ENCODE peak calls at places on chromosomes 6 and 20, in ten cellular contexts. X is stimulated activated CD4-positive, alpha-beta T cell treated with anti-CD3 and anti-CD28 coated beads, Interleukin-2, amount 100 ng/mL, for 4 hours; I is T-helper 22 cell; P is T-helper 1 cell; J is lung microvascular endothelial cell; F is NCI-H1417 treated with DMSO at 0.1 percent for 48 hours; N is germinal center; K is SW480; C is foreskin fibroblast; Z is hypothalamus. Y is an unnamed sample.

GRCh38 chr6:108436771-108437170 is 123.9 kb upstream of the FOXO3 start:
- DNase-seq in X (no peak), I (no peak), P (no peak), J (no peak), F (no peak), N (no peak), K (no peak), C (no peak), Z (no peak), Y (no peak)

GRCh38 chr6:4491501-4492260 is 284.5 kb upstream of the CDYL start:
- DNase-seq in X (no peak), I (no peak), P (no peak), J (peak; percentile 97), F (no peak), N (no peak), K (no peak), C (no peak), Z (no peak), Y (no peak)

GRCh38 chr6:159608961-159609673 is 83.9 kb downstream of the SOD2 start:
- DNase-seq in X (no peak), I (no peak), P (no peak), J (peak; percentile 46), F (no peak), N (peak; percentile 66), K (peak; percentile 13), C (peak; percentile 24), Z (no peak), Y (no peak)

GRCh38 chr20:52814371-52814770 is 157.8 kb upstream of the TSHZ2 start:
- DNase-seq in X (no peak), I (no peak), P (no peak), J (no peak), F (no peak), N (no peak), K (no peak), C (no peak), Z (no peak), Y (no peak)

GRCh38 chr6:100266512-100266911 is 198.2 kb downstream of the SIM1 start:
- DNase-seq in X (no peak), I (no peak), P (no peak), J (no peak), F (no peak), N (no peak), K (no peak), C (no peak), Z (no peak), Y (no peak)

GRCh38 chr6:109318328-109318876 is 63.9 kb downstream of the CD164 start:
- DNase-seq in X (no peak), I (no peak), P (no peak), J (no peak), F (no peak), N (no peak), K (peak; percentile 75), C (no peak), Z (peak; percentile 81), Y (no peak)

GRCh38 chr6:147758305-147758704 is 249.8 kb downstream of the SAMD5 start:
- DNase-seq in X (no peak), I (no peak), P (no peak), J (no peak), F (no peak), N (no peak), K (no peak), C (no peak), Z (no peak), Y (no peak)

GRCh38 chr6:161056451-161056850 is 64.9 kb downstream of the MAP3K4 start:
- DNase-seq in X (no peak), I (no peak), P (no peak), J (no peak), F (no peak), N (no peak), K (no peak), C (no peak), Z (no peak), Y (no peak)

GRCh38 chr20:12047838-12048432 is 130.2 kb downstream of the BTBD3 start:
- DNase-seq in X (no peak), I (no peak), P (no peak), J (peak; percentile 48), F (no peak), N (no peak), K (no peak), C (peak; percentile 43), Z (no peak), Y (no peak)

GRCh38 chr20:32877507-32877906 is 18.8 kb downstream of the EFCAB8 start:
- DNase-seq in X (no peak), I (no peak), P (no peak), J (no peak), F (no peak), N (no peak), K (no peak), C (peak; percentile 49), Z (no peak), Y (no peak)

GRCh38 chr20:1711826-1712601 is 54.4 kb upstream of the SIRPG start:
- DNase-seq in X (no peak), I (no peak), P (no peak), J (no peak), F (no peak), N (no peak), K (no peak), C (no peak), Z (no peak), Y (no peak)

GRCh38 chr6:108581932-108582500 is 21.3 kb downstream of the FOXO3 start:
- DNase-seq in X (no peak), I (no peak), P (no peak), J (no peak), F (no peak), N (no peak), K (no peak), C (no peak), Z (no peak), Y (no peak)

GRCh38 chr20:2688041-2688591 is 4.5 kb upstream of the EBF4 start:
- DNase-seq in X (peak; percentile 61), I (peak; percentile 40), P (peak; percentile 51), J (peak; percentile 64), F (no peak), N (peak; percentile 36), K (no peak), C (peak; percentile 29), Z (peak; percentile 37), Y (no peak)

GRCh38 chr20:47574616-47575401 is 73.1 kb downstream of the NCOA3 start:
- DNase-seq in X (no peak), I (no peak), P (no peak), J (peak; percentile 81), F (no peak), N (peak; percentile 45), K (peak; percentile 62), C (peak; percentile 38), Z (no peak), Y (no peak)

GRCh38 chr6:12245763-12246720 is 44.1 kb upstream of the EDN1 start:
- DNase-seq in X (no peak), I (no peak), P (no peak), J (peak; percentile 20), F (no peak), N (no peak), K (no peak), C (no peak), Z (no peak), Y (no peak)

GRCh38 chr6:149457316-149457884 is 27.4 kb downstream of the ZC3H12D start:
- DNase-seq in X (no peak), I (no peak), P (no peak), J (no peak), F (no peak), N (no peak), K (no peak), C (no peak), Z (no peak), Y (no peak)

GRCh38 chr20:52748235-52748950 is 223.8 kb upstream of the TSHZ2 start:
- DNase-seq in X (no peak), I (no peak), P (no peak), J (no peak), F (no peak), N (no peak), K (no peak), C (no peak), Z (no peak), Y (no peak)

GRCh38 chr20:14673164-14673563 is 335.8 kb upstream of the FLRT3 start:
- DNase-seq in X (no peak), I (no peak), P (no peak), J (no peak), F (no peak), N (no peak), K (no peak), C (no peak), Z (no peak), Y (no peak)

GRCh38 chr6:87115402-87116135 is 20.7 kb upstream of the CGA start:
- DNase-seq in X (no peak), I (no peak), P (no peak), J (no peak), F (no peak), N (peak; percentile 30), K (no peak), C (no peak), Z (no peak), Y (no peak)

GRCh38 chr6:149648148-149649145 is at the start of gene KATNA1:
- DNase-seq in X (peak; percentile 78), I (peak; percentile 76), P (peak; percentile 75), J (peak; percentile 77), F (peak; percentile 71), N (peak; percentile 97), K (peak; percentile 93), C (peak; percentile 73), Z (peak; percentile 84), Y (peak; percentile 95)

GRCh38 chr6:158634695-158635426 is 9.7 kb downstream of the DYNLT1 start:
- DNase-seq in X (no peak), I (no peak), P (no peak), J (no peak), F (no peak), N (no peak), K (no peak), C (no peak), Z (no peak), Y (no peak)

GRCh38 chr6:39189915-39190544 is 39.2 kb downstream of the KCNK5 start:
- DNase-seq in X (no peak), I (no peak), P (no peak), J (peak; percentile 7), F (no peak), N (peak; percentile 34), K (no peak), C (no peak), Z (peak; percentile 44), Y (no peak)

GRCh38 chr20:30488941-30489601 is 768.4 kb upstream of the DEFB115 start:
- DNase-seq in X (no peak), I (no peak), P (no peak), J (no peak), F (no peak), N (no peak), K (no peak), C (no peak), Z (no peak), Y (peak; percentile 82)

GRCh38 chr20:52497731-52498130 is 306.2 kb upstream of the ZFP64 start:
- DNase-seq in X (no peak), I (no peak), P (no peak), J (peak; percentile 79), F (no peak), N (no peak), K (no peak), C (no peak), Z (no peak), Y (no peak)

GRCh38 chr6:11983306-11983705 is 28.8 kb upstream of the HIVEP1 start:
- DNase-seq in X (no peak), I (no peak), P (no peak), J (no peak), F (no peak), N (no peak), K (no peak), C (no peak), Z (no peak), Y (no peak)

GRCh38 chr6:53741417-53741816 is 53.4 kb upstream of the LRRC1 start:
- DNase-seq in X (peak; percentile 16), I (no peak), P (no peak), J (peak; percentile 8), F (no peak), N (no peak), K (no peak), C (no peak), Z (no peak), Y (no peak)

GRCh38 chr6:35093783-35094182 is 47.4 kb downstream of the TCP11 start:
- DNase-seq in X (no peak), I (no peak), P (no peak), J (no peak), F (no peak), N (no peak), K (no peak), C (no peak), Z (no peak), Y (no peak)

GRCh38 chr6:139336488-139336887 is 38.0 kb downstream of the CITED2 start:
- DNase-seq in X (no peak), I (no peak), P (no peak), J (peak; percentile 76), F (no peak), N (no peak), K (no peak), C (no peak), Z (no peak), Y (no peak)

Y was measured in mesenteric fat pad.